ENCODE peak calls at places on chromosomes 4 and X, in eight cellular contexts. R is HT1080; W is kidney; I is astrocyte of the spinal cord; Z is IMR-90; K is GM12865; A is effector CD4-positive, alpha-beta T cell; P is heart right ventricle. Y is an unnamed sample.

GRCh38 chr4:40480291-40480690 is 145.2 kb downstream of the CHRNA9 start:
- DNase-seq in R (no peak), W (no peak), I (no peak), Z (no peak), K (no peak), A (no peak), P (no peak), Y (no peak)

GRCh38 chr4:120005527-120005926 is 61.1 kb downstream of the MAD2L1 start:
- DNase-seq in R (no peak), W (no peak), I (no peak), Z (no peak), K (no peak), A (no peak), P (no peak), Y (no peak)

GRCh38 chrX:21181232-21181853 is 192.9 kb upstream of the CNKSR2 start:
- DNase-seq in R (no peak), W (no peak), I (no peak), Z (no peak), K (no peak), A (no peak), P (no peak), Y (no peak)

GRCh38 chr4:41455215-41455614 is 82.7 kb upstream of the LIMCH1 start:
- DNase-seq in R (no peak), W (no peak), I (no peak), Z (no peak), K (no peak), A (no peak), P (no peak), Y (no peak)

GRCh38 chrX:86806786-86807185 is 658.5 kb downstream of the DACH2 start:
- DNase-seq in R (peak), W (no peak), I (no peak), Z (peak), K (peak), A (no peak), P (no peak), Y (peak)

GRCh38 chr4:123952530-123953274 is 556.1 kb downstream of the SPRY1 start:
- DNase-seq in R (no peak), W (no peak), I (peak), Z (peak), K (no peak), A (no peak), P (no peak), Y (no peak)

GRCh38 chrX:41265615-41266014 is 68.3 kb upstream of the DDX3X start:
- DNase-seq in R (peak), W (no peak), I (peak), Z (peak), K (peak), A (peak), P (no peak), Y (no peak)

GRCh38 chr4:6109842-6110560 is 90.3 kb downstream of the JAKMIP1 start:
- DNase-seq in R (no peak), W (no peak), I (no peak), Z (no peak), K (peak), A (no peak), P (no peak), Y (peak)

GRCh38 chr4:30802622-30803323 is 82.6 kb downstream of the PCDH7 start:
- DNase-seq in R (peak), W (no peak), I (peak), Z (peak), K (no peak), A (no peak), P (no peak), Y (no peak)

GRCh38 chr4:2537011-2537830 is 774 bp downstream of the FAM193A start:
- DNase-seq in R (peak), W (peak), I (peak), Z (peak), K (peak), A (peak), P (peak), Y (peak)

GRCh38 chr4:88171206-88171605 is 12.8 kb upstream of the ABCG2 start:
- DNase-seq in R (no peak), W (no peak), I (no peak), Z (no peak), K (no peak), A (no peak), P (no peak), Y (no peak)

GRCh38 chrX:115452256-115452655 is 108.7 kb upstream of the PLS3 start:
- DNase-seq in R (peak), W (no peak), I (no peak), Z (no peak), K (no peak), A (no peak), P (no peak), Y (no peak)

GRCh38 chrX:153459976-153460375 is 10.4 kb downstream of the HAUS7 start:
- DNase-seq in R (no peak), W (peak), I (peak), Z (peak), K (no peak), A (no peak), P (no peak), Y (no peak)

GRCh38 chrX:53713987-53714579 is 27.6 kb upstream of the HUWE1 start:
- DNase-seq in R (no peak), W (no peak), I (no peak), Z (peak), K (peak), A (no peak), P (no peak), Y (peak)

GRCh38 chrX:30888526-30889146 is 418 bp downstream of the TAB3 start:
- DNase-seq in R (no peak), W (no peak), I (no peak), Z (no peak), K (no peak), A (no peak), P (no peak), Y (peak)

GRCh38 chr4:180101348-180102083 is 2141.7 kb upstream of the TENM3 start:
- DNase-seq in R (no peak), W (peak), I (no peak), Z (no peak), K (no peak), A (no peak), P (no peak), Y (no peak)

GRCh38 chrX:7985568-7985967 is 58.4 kb upstream of the PNPLA4 start:
- DNase-seq in R (peak), W (no peak), I (peak), Z (peak), K (no peak), A (no peak), P (no peak), Y (no peak)

GRCh38 chr4:24229976-24230375 is 340.1 kb upstream of the PPARGC1A start:
- DNase-seq in R (no peak), W (no peak), I (no peak), Z (peak), K (no peak), A (no peak), P (no peak), Y (no peak)

GRCh38 chrX:18886005-18886343 is 97.9 kb downstream of the PHKA2 start:
- DNase-seq in R (no peak), W (no peak), I (no peak), Z (no peak), K (no peak), A (no peak), P (no peak), Y (no peak)

GRCh38 chr4:153083447-153083921 is 120.8 kb upstream of the TRIM2 start:
- DNase-seq in R (peak), W (no peak), I (peak), Z (peak), K (peak), A (peak), P (no peak), Y (peak)

GRCh38 chr4:131499139-131499873 is 1649.8 kb upstream of the PCDH10 start:
- DNase-seq in R (peak), W (no peak), I (peak), Z (peak), K (no peak), A (no peak), P (no peak), Y (no peak)

GRCh38 chrX:135988245-135988644 is 3.0 kb downstream of the SLC9A6 start:
- DNase-seq in R (no peak), W (no peak), I (no peak), Z (no peak), K (no peak), A (no peak), P (no peak), Y (no peak)

GRCh38 chr4:24736066-24736465 is 59.3 kb upstream of the SOD3 start:
- DNase-seq in R (peak), W (no peak), I (no peak), Z (peak), K (peak), A (no peak), P (no peak), Y (peak)

GRCh38 chrX:16719334-16720084 is at the start of gene SYAP1:
- DNase-seq in R (peak), W (peak), I (peak), Z (peak), K (peak), A (peak), P (peak), Y (peak)

GRCh38 chr4:30854566-30854965 is 134.4 kb downstream of the PCDH7 start:
- DNase-seq in R (peak), W (no peak), I (no peak), Z (peak), K (no peak), A (no peak), P (no peak), Y (no peak)

GRCh38 chr4:9762823-9763475 is 18.5 kb upstream of the DRD5 start:
- DNase-seq in R (peak), W (no peak), I (peak), Z (peak), K (peak), A (no peak), P (no peak), Y (peak)

GRCh38 chr4:2793920-2794706 is 1.2 kb downstream of the SH3BP2 start:
- DNase-seq in R (no peak), W (peak), I (peak), Z (no peak), K (peak), A (no peak), P (peak), Y (no peak)

Y was measured in NAMALWA.